ENCODE peak calls at places on chromosomes 4 and X, in nine cellular contexts. T is sciatic nerve; F is HCEC 1CT; B is stimulated activated CD4-positive, alpha-beta T cell treated with anti-CD3 and anti-CD28 coated beads, Interleukin-1b, Interleukin-23, amount 100 ng/mL, for 24 hours; L is NCI-H460; Q is GM13976; R is naive thymus-derived CD4-positive, alpha-beta T cell; N is DMS153; U is iris pigment epithelial cell. P is an unnamed sample.

GRCh38 chrX:128518508-128518907 is 466.3 kb upstream of the ACTRT1 start:
- DNase-seq in T (no peak), F (no peak), B (no peak), L (peak; percentile 16), Q (no peak), R (no peak), N (no peak), U (peak; percentile 25), P (no peak)

GRCh38 chr4:56655209-56655626 is 25.9 kb downstream of the HOPX start:
- DNase-seq in T (no peak), F (no peak), B (no peak), L (no peak), Q (peak; percentile 30), R (no peak), N (no peak), U (peak; percentile 30), P (no peak)

GRCh38 chrX:66717926-66718325 is 79.0 kb upstream of the EDA2R start:
- DNase-seq in T (no peak), F (peak; percentile 36), B (no peak), L (no peak), Q (no peak), R (no peak), N (no peak), U (no peak), P (no peak)

GRCh38 chr4:20271954-20272353 is 20.2 kb downstream of the SLIT2 start:
- DNase-seq in T (no peak), F (no peak), B (no peak), L (no peak), Q (no peak), R (no peak), N (no peak), U (no peak), P (no peak)

GRCh38 chr4:48372272-48372671 is 30.9 kb downstream of the SLAIN2 start:
- DNase-seq in T (no peak), F (no peak), B (no peak), L (no peak), Q (no peak), R (no peak), N (no peak), U (no peak), P (no peak)

GRCh38 chr4:144574509-144574908 is 71.4 kb upstream of the HHIP start:
- DNase-seq in T (no peak), F (no peak), B (no peak), L (no peak), Q (no peak), R (no peak), N (no peak), U (no peak), P (no peak)

GRCh38 chr4:165986956-165987698 is 114.1 kb downstream of the TLL1 start:
- DNase-seq in T (no peak), F (no peak), B (no peak), L (no peak), Q (no peak), R (no peak), N (no peak), U (no peak), P (no peak)

GRCh38 chr4:86818211-86818610 is 31.0 kb downstream of the SLC10A6 start:
- DNase-seq in T (no peak), F (no peak), B (no peak), L (no peak), Q (no peak), R (no peak), N (no peak), U (peak; percentile 62), P (no peak)

GRCh38 chrX:45699158-45699557 is 498.5 kb upstream of the DIPK2B start:
- DNase-seq in T (no peak), F (peak; percentile 73), B (no peak), L (no peak), Q (no peak), R (no peak), N (no peak), U (peak; percentile 75), P (no peak)

GRCh38 chr4:102675142-102675541 is 85.6 kb downstream of the MANBA start:
- DNase-seq in T (no peak), F (peak; percentile 18), B (no peak), L (no peak), Q (no peak), R (no peak), N (no peak), U (peak; percentile 87), P (no peak)

GRCh38 chr4:185322805-185323204 is 72.9 kb downstream of the LRP2BP start:
- DNase-seq in T (no peak), F (no peak), B (no peak), L (no peak), Q (no peak), R (no peak), N (no peak), U (peak; percentile 59), P (no peak)

GRCh38 chrX:141989134-141989533 is 85.4 kb downstream of the MAGEC1 start:
- DNase-seq in T (no peak), F (no peak), B (no peak), L (no peak), Q (no peak), R (no peak), N (no peak), U (peak; percentile 32), P (no peak)

GRCh38 chr4:13888112-13888511 is 260.6 kb upstream of the BOD1L1 start:
- DNase-seq in T (no peak), F (peak; percentile 84), B (no peak), L (no peak), Q (no peak), R (no peak), N (no peak), U (peak; percentile 94), P (no peak)

GRCh38 chr4:144340931-144341330 is 200.4 kb upstream of the GYPA start:
- DNase-seq in T (no peak), F (no peak), B (no peak), L (no peak), Q (no peak), R (no peak), N (no peak), U (no peak), P (no peak)

GRCh38 chr4:31793907-31794306 is 1073.7 kb downstream of the PCDH7 start:
- DNase-seq in T (no peak), F (no peak), B (no peak), L (no peak), Q (no peak), R (no peak), N (no peak), U (no peak), P (no peak)

GRCh38 chr4:139763205-139763604 is 97.6 kb downstream of the MGST2 start:
- DNase-seq in T (no peak), F (no peak), B (no peak), L (no peak), Q (no peak), R (no peak), N (no peak), U (no peak), P (no peak)

GRCh38 chr4:101346312-101346561 is 1.1 kb downstream of the PPP3CA start:
- DNase-seq in T (no peak), F (no peak), B (peak; percentile 2), L (no peak), Q (peak; percentile 52), R (peak; percentile 67), N (no peak), U (no peak), P (no peak)

GRCh38 chr4:1309261-1310010 is 19.7 kb downstream of the MAEA start:
- DNase-seq in T (peak; percentile 95), F (peak; percentile 79), B (no peak), L (no peak), Q (peak; percentile 95), R (peak; percentile 23), N (no peak), U (peak; percentile 98), P (peak; percentile 94)

GRCh38 chrX:68997911-68998310 is 167.3 kb downstream of the PJA1 start:
- DNase-seq in T (no peak), F (no peak), B (no peak), L (no peak), Q (no peak), R (no peak), N (no peak), U (peak; percentile 57), P (no peak)

GRCh38 chr4:149521611-149522010 is 294.0 kb downstream of the IQCM start:
- DNase-seq in T (no peak), F (peak; percentile 6), B (no peak), L (no peak), Q (no peak), R (no peak), N (no peak), U (peak; percentile 10), P (no peak)

GRCh38 chr4:84917087-84917821 is 49.2 kb downstream of the WDFY3 start:
- DNase-seq in T (no peak), F (no peak), B (no peak), L (no peak), Q (no peak), R (no peak), N (no peak), U (no peak), P (no peak)

GRCh38 chr4:112201915-112202505 is 29.6 kb upstream of the AP1AR start:
- DNase-seq in T (no peak), F (no peak), B (no peak), L (no peak), Q (no peak), R (no peak), N (no peak), U (no peak), P (no peak)

GRCh38 chrX:56219702-56220101 is 12.5 kb upstream of the KLF8 start:
- DNase-seq in T (no peak), F (no peak), B (no peak), L (no peak), Q (no peak), R (no peak), N (no peak), U (no peak), P (no peak)

GRCh38 chr4:105277702-105278101 is 131.0 kb downstream of the TET2 start:
- DNase-seq in T (no peak), F (no peak), B (no peak), L (no peak), Q (no peak), R (no peak), N (peak; percentile 92), U (no peak), P (no peak)

GRCh38 chr4:119627267-119628190 is 1.1 kb downstream of the PDE5A start:
- DNase-seq in T (peak; percentile 82), F (peak; percentile 67), B (peak; percentile 31), L (peak; percentile 35), Q (peak; percentile 87), R (peak; percentile 51), N (peak; percentile 53), U (peak; percentile 72), P (peak; percentile 83)

GRCh38 chr4:5885733-5886132 is 7.2 kb downstream of the CRMP1 start:
- DNase-seq in T (no peak), F (no peak), B (no peak), L (no peak), Q (no peak), R (no peak), N (no peak), U (no peak), P (no peak)

GRCh38 chr4:41887821-41888699 is 47.2 kb upstream of the TMEM33 start:
- DNase-seq in T (no peak), F (peak; percentile 10), B (no peak), L (peak; percentile 40), Q (no peak), R (no peak), N (no peak), U (peak; percentile 62), P (no peak)

GRCh38 chr4:23266401-23266800 is 573.7 kb downstream of the GBA3 start:
- DNase-seq in T (no peak), F (no peak), B (no peak), L (no peak), Q (no peak), R (no peak), N (no peak), U (no peak), P (no peak)

GRCh38 chr4:38162240-38162784 is 202.1 kb downstream of the PTTG2 start:
- DNase-seq in T (no peak), F (peak; percentile 91), B (no peak), L (no peak), Q (no peak), R (no peak), N (peak; percentile 45), U (peak; percentile 92), P (no peak)

GRCh38 chrX:53682885-53683555 is 3.5 kb downstream of the HUWE1 start:
- DNase-seq in T (no peak), F (peak; percentile 59), B (no peak), L (peak; percentile 45), Q (peak; percentile 23), R (peak; percentile 27), N (no peak), U (peak; percentile 68), P (no peak)

GRCh38 chr4:4784379-4784778 is 75.1 kb upstream of the MSX1 start:
- DNase-seq in T (no peak), F (no peak), B (no peak), L (no peak), Q (no peak), R (no peak), N (no peak), U (no peak), P (no peak)

P was measured in upper lobe of right lung.